ENCODE peak calls at places on chromosome 1, in six cellular contexts. S is HEK293T; N is BJ; G is cortex of kidney; D is activated naive CD4-positive, alpha-beta T cell treated with anti-CD3 and anti-CD28 coated beads for 36 hours; T is hippocampal formation. I is an unnamed sample.

GRCh38 chr1:148263128-148263905 is 111.2 kb upstream of the NBPF11 start:
- DNase-seq in S (peak), N (no peak), G (no peak), D (peak), T (peak), I (no peak)

GRCh38 chr1:158331431-158331830 is at the start of gene CD1B:
- DNase-seq in S (no peak), N (no peak), G (no peak), D (no peak), T (no peak), I (no peak)

GRCh38 chr1:33211972-33212371 is 30.1 kb upstream of the TRIM62 start:
- DNase-seq in S (no peak), N (no peak), G (no peak), D (no peak), T (no peak), I (no peak)

GRCh38 chr1:226973898-226974543 is 33.9 kb downstream of the COQ8A start:
- DNase-seq in S (no peak), N (peak), G (no peak), D (peak), T (no peak), I (no peak)

GRCh38 chr1:156876281-156876680 is 15.6 kb downstream of the NTRK1 start:
- DNase-seq in S (no peak), N (no peak), G (no peak), D (no peak), T (no peak), I (no peak)

GRCh38 chr1:113990966-113991365 is 11.7 kb downstream of the OLFML3 start:
- DNase-seq in S (no peak), N (no peak), G (no peak), D (no peak), T (no peak), I (no peak)

GRCh38 chr1:167431261-167431908 is 86.9 kb downstream of the CD247 start:
- DNase-seq in S (no peak), N (no peak), G (no peak), D (no peak), T (no peak), I (no peak)

GRCh38 chr1:205570796-205571537 is 60.8 kb downstream of the ELK4 start:
- DNase-seq in S (no peak), N (no peak), G (no peak), D (no peak), T (no peak), I (no peak)

GRCh38 chr1:173986951-173987350 is 35.2 kb downstream of the RC3H1 start:
- DNase-seq in S (no peak), N (no peak), G (no peak), D (no peak), T (no peak), I (no peak)

GRCh38 chr1:39089811-39090519 is 63.8 kb downstream of the NDUFS5 start:
- DNase-seq in S (no peak), N (no peak), G (no peak), D (no peak), T (peak), I (no peak)

GRCh38 chr1:230306158-230306557 is 120.0 kb downstream of the PGBD5 start:
- DNase-seq in S (no peak), N (no peak), G (no peak), D (peak), T (no peak), I (no peak)

GRCh38 chr1:193321242-193321842 is 134.9 kb upstream of the B3GALT2 start:
- DNase-seq in S (no peak), N (no peak), G (no peak), D (no peak), T (no peak), I (no peak)

GRCh38 chr1:36755313-36756230 is 272.9 kb upstream of the CSF3R start:
- DNase-seq in S (no peak), N (no peak), G (no peak), D (no peak), T (no peak), I (no peak)

GRCh38 chr1:197917813-197918646 is 858 bp downstream of the LHX9 start:
- DNase-seq in S (no peak), N (no peak), G (no peak), D (no peak), T (no peak), I (peak)